ENCODE peak calls at places on chromosomes 3 and 15, in six cellular contexts. One of them, this sample, is unnamed.

GRCh38 chr3:9913601-9914000 is 3.3 kb upstream of the IL17RC start:
- DNase-seq in uterus: no peak
- DNase-seq in HFFc6: no peak
- DNase-seq in foreskin fibroblast: no peak
- DNase-seq in H9: no peak
- DNase-seq in IMR-90: no peak
- DNase-seq in this sample: no peak

GRCh38 chr3:129063841-129064482 is 3.4 kb downstream of the GP9 start:
- DNase-seq in uterus: no peak
- DNase-seq in HFFc6: no peak
- DNase-seq in foreskin fibroblast: no peak
- DNase-seq in H9: no peak
- DNase-seq in IMR-90: no peak
- DNase-seq in this sample: no peak

GRCh38 chr3:5634411-5634810 is 446.9 kb downstream of the EDEM1 start:
- DNase-seq in uterus: no peak
- DNase-seq in HFFc6: no peak
- DNase-seq in foreskin fibroblast: no peak
- DNase-seq in H9: peak; percentile 34
- DNase-seq in IMR-90: no peak
- DNase-seq in this sample: no peak

GRCh38 chr15:31396881-31397560 is 70.4 kb downstream of the KLF13 start:
- DNase-seq in uterus: peak; percentile 81
- DNase-seq in HFFc6: peak; percentile 52
- DNase-seq in foreskin fibroblast: peak; percentile 79
- DNase-seq in H9: peak; percentile 98
- DNase-seq in IMR-90: peak; percentile 26
- DNase-seq in this sample: peak; percentile 83

GRCh38 chr15:96270581-96271172 is 59.8 kb upstream of the NR2F2 start:
- DNase-seq in uterus: no peak
- DNase-seq in HFFc6: peak; percentile 30
- DNase-seq in foreskin fibroblast: peak; percentile 72
- DNase-seq in H9: no peak
- DNase-seq in IMR-90: peak; percentile 79
- DNase-seq in this sample: peak; percentile 56

GRCh38 chr3:194070634-194071409 is 65.1 kb upstream of the HES1 start:
- DNase-seq in uterus: peak; percentile 73
- DNase-seq in HFFc6: peak; percentile 81
- DNase-seq in foreskin fibroblast: peak; percentile 76
- DNase-seq in H9: peak; percentile 66
- DNase-seq in IMR-90: peak; percentile 87
- DNase-seq in this sample: peak; percentile 76

GRCh38 chr15:96054029-96054428 is 276.5 kb upstream of the NR2F2 start:
- DNase-seq in uterus: no peak
- DNase-seq in HFFc6: no peak
- DNase-seq in foreskin fibroblast: no peak
- DNase-seq in H9: no peak
- DNase-seq in IMR-90: no peak
- DNase-seq in this sample: no peak

GRCh38 chr15:81337713-81338157 is 13.8 kb upstream of the STARD5 start:
- DNase-seq in uterus: peak; percentile 52
- DNase-seq in HFFc6: no peak
- DNase-seq in foreskin fibroblast: no peak
- DNase-seq in H9: no peak
- DNase-seq in IMR-90: no peak
- DNase-seq in this sample: peak; percentile 29

GRCh38 chr3:114350271-114350670 is 56.4 kb downstream of the TIGIT start:
- DNase-seq in uterus: no peak
- DNase-seq in HFFc6: no peak
- DNase-seq in foreskin fibroblast: no peak
- DNase-seq in H9: no peak
- DNase-seq in IMR-90: no peak
- DNase-seq in this sample: no peak

GRCh38 chr15:63908281-63908680 is 74.5 kb upstream of the HERC1 start:
- DNase-seq in uterus: no peak
- DNase-seq in HFFc6: no peak
- DNase-seq in foreskin fibroblast: no peak
- DNase-seq in H9: no peak
- DNase-seq in IMR-90: no peak
- DNase-seq in this sample: no peak

GRCh38 chr15:68637755-68638405 is 59.1 kb downstream of the CORO2B start:
- DNase-seq in uterus: peak; percentile 83
- DNase-seq in HFFc6: no peak
- DNase-seq in foreskin fibroblast: peak; percentile 92
- DNase-seq in H9: no peak
- DNase-seq in IMR-90: peak; percentile 48
- DNase-seq in this sample: peak; percentile 93

GRCh38 chr15:58115692-58116091 is 22.5 kb upstream of the AQP9 start:
- DNase-seq in uterus: no peak
- DNase-seq in HFFc6: peak; percentile 5
- DNase-seq in foreskin fibroblast: no peak
- DNase-seq in H9: no peak
- DNase-seq in IMR-90: no peak
- DNase-seq in this sample: peak; percentile 54

GRCh38 chr15:67479781-67480180 is 41.1 kb upstream of the C15orf61 start:
- DNase-seq in uterus: no peak
- DNase-seq in HFFc6: no peak
- DNase-seq in foreskin fibroblast: peak; percentile 48
- DNase-seq in H9: no peak
- DNase-seq in IMR-90: peak; percentile 52
- DNase-seq in this sample: peak; percentile 25

GRCh38 chr3:69855436-69856162 is 116.3 kb downstream of the MITF start:
- DNase-seq in uterus: no peak
- DNase-seq in HFFc6: no peak
- DNase-seq in foreskin fibroblast: no peak
- DNase-seq in H9: no peak
- DNase-seq in IMR-90: peak; percentile 64
- DNase-seq in this sample: peak; percentile 57

GRCh38 chr3:32148356-32148755 is 41.9 kb downstream of the GPD1L start:
- DNase-seq in uterus: no peak
- DNase-seq in HFFc6: no peak
- DNase-seq in foreskin fibroblast: peak; percentile 6
- DNase-seq in H9: no peak
- DNase-seq in IMR-90: no peak
- DNase-seq in this sample: no peak

GRCh38 chr3:194277547-194278091 is 73.5 kb downstream of the CPN2 start:
- DNase-seq in uterus: peak; percentile 86
- DNase-seq in HFFc6: no peak
- DNase-seq in foreskin fibroblast: no peak
- DNase-seq in H9: peak; percentile 32
- DNase-seq in IMR-90: peak; percentile 33
- DNase-seq in this sample: peak; percentile 89

GRCh38 chr3:117059054-117059989 is 349.7 kb downstream of the TUSC7 start:
- DNase-seq in uterus: no peak
- DNase-seq in HFFc6: peak; percentile 14
- DNase-seq in foreskin fibroblast: peak; percentile 16
- DNase-seq in H9: no peak
- DNase-seq in IMR-90: peak; percentile 46
- DNase-seq in this sample: peak; percentile 36

GRCh38 chr3:185089343-185089742 is 63.5 kb downstream of the C3orf70 start:
- DNase-seq in uterus: no peak
- DNase-seq in HFFc6: peak; percentile 37
- DNase-seq in foreskin fibroblast: peak; percentile 16
- DNase-seq in H9: no peak
- DNase-seq in IMR-90: peak; percentile 57
- DNase-seq in this sample: no peak

GRCh38 chr3:139310474-139310933 is 33.3 kb upstream of the MRPS22 start:
- DNase-seq in uterus: peak; percentile 20
- DNase-seq in HFFc6: peak; percentile 96
- DNase-seq in foreskin fibroblast: peak; percentile 94
- DNase-seq in H9: no peak
- DNase-seq in IMR-90: peak; percentile 92
- DNase-seq in this sample: peak; percentile 87

GRCh38 chr15:89494941-89495637 is 1.3 kb downstream of the RHCG start:
- DNase-seq in uterus: no peak
- DNase-seq in HFFc6: no peak
- DNase-seq in foreskin fibroblast: no peak
- DNase-seq in H9: peak; percentile 51
- DNase-seq in IMR-90: no peak
- DNase-seq in this sample: peak; percentile 16

GRCh38 chr3:116453676-116454346 is 8.5 kb upstream of the LSAMP start:
- DNase-seq in uterus: no peak
- DNase-seq in HFFc6: no peak
- DNase-seq in foreskin fibroblast: no peak
- DNase-seq in H9: no peak
- DNase-seq in IMR-90: peak; percentile 30
- DNase-seq in this sample: peak; percentile 43

GRCh38 chr15:91318976-91319714 is 219.1 kb downstream of the SV2B start:
- DNase-seq in uterus: no peak
- DNase-seq in HFFc6: no peak
- DNase-seq in foreskin fibroblast: no peak
- DNase-seq in H9: no peak
- DNase-seq in IMR-90: no peak
- DNase-seq in this sample: no peak

GRCh38 chr15:81297147-81297572 is 26.8 kb downstream of the STARD5 start:
- DNase-seq in uterus: no peak
- DNase-seq in HFFc6: peak; percentile 29
- DNase-seq in foreskin fibroblast: no peak
- DNase-seq in H9: no peak
- DNase-seq in IMR-90: peak; percentile 24
- DNase-seq in this sample: peak; percentile 68

GRCh38 chr15:67967871-67968423 is 86.2 kb upstream of the PIAS1 start:
- DNase-seq in uterus: peak; percentile 84
- DNase-seq in HFFc6: peak; percentile 45
- DNase-seq in foreskin fibroblast: peak; percentile 34
- DNase-seq in H9: peak; percentile 82
- DNase-seq in IMR-90: peak; percentile 47
- DNase-seq in this sample: peak; percentile 53

GRCh38 chr15:79595995-79596622 is 164.0 kb downstream of the MINAR1 start:
- DNase-seq in uterus: no peak
- DNase-seq in HFFc6: peak; percentile 65
- DNase-seq in foreskin fibroblast: no peak
- DNase-seq in H9: peak; percentile 93
- DNase-seq in IMR-90: peak; percentile 74
- DNase-seq in this sample: peak; percentile 71

GRCh38 chr3:61584494-61584893 is 23.1 kb downstream of the PTPRG start:
- DNase-seq in uterus: no peak
- DNase-seq in HFFc6: peak; percentile 46
- DNase-seq in foreskin fibroblast: no peak
- DNase-seq in H9: no peak
- DNase-seq in IMR-90: no peak
- DNase-seq in this sample: no peak

GRCh38 chr3:110166791-110167190 is 829.4 kb upstream of the DPPA4 start:
- DNase-seq in uterus: no peak
- DNase-seq in HFFc6: no peak
- DNase-seq in foreskin fibroblast: no peak
- DNase-seq in H9: no peak
- DNase-seq in IMR-90: no peak
- DNase-seq in this sample: no peak

GRCh38 chr15:71565636-71566160 is 244.7 kb upstream of the NR2E3 start:
- DNase-seq in uterus: no peak
- DNase-seq in HFFc6: no peak
- DNase-seq in foreskin fibroblast: no peak
- DNase-seq in H9: no peak
- DNase-seq in IMR-90: no peak
- DNase-seq in this sample: no peak

GRCh38 chr3:27319847-27320526 is 49.2 kb downstream of the NEK10 start:
- DNase-seq in uterus: peak; percentile 16
- DNase-seq in HFFc6: no peak
- DNase-seq in foreskin fibroblast: no peak
- DNase-seq in H9: no peak
- DNase-seq in IMR-90: no peak
- DNase-seq in this sample: peak; percentile 42

GRCh38 chr3:169334994-169335393 is 328.5 kb downstream of the MECOM start:
- DNase-seq in uterus: no peak
- DNase-seq in HFFc6: no peak
- DNase-seq in foreskin fibroblast: no peak
- DNase-seq in H9: no peak
- DNase-seq in IMR-90: peak; percentile 18
- DNase-seq in this sample: peak; percentile 53

GRCh38 chr3:194985031-194985578 is 285.9 kb downstream of the XXYLT1 start:
- DNase-seq in uterus: peak; percentile 54
- DNase-seq in HFFc6: peak; percentile 30
- DNase-seq in foreskin fibroblast: peak; percentile 37
- DNase-seq in H9: peak; percentile 94
- DNase-seq in IMR-90: peak; percentile 47
- DNase-seq in this sample: peak; percentile 77

GRCh38 chr3:155664922-155665695 is 79.8 kb downstream of the PLCH1 start:
- DNase-seq in uterus: peak; percentile 64
- DNase-seq in HFFc6: peak; percentile 84
- DNase-seq in foreskin fibroblast: peak; percentile 88
- DNase-seq in H9: no peak
- DNase-seq in IMR-90: peak; percentile 69
- DNase-seq in this sample: peak; percentile 96
- TF ChIP-seq CTCF in uterus: no peak
- TF ChIP-seq CTCF in HFFc6: no peak
- TF ChIP-seq CTCF in foreskin fibroblast: no peak
- TF ChIP-seq CTCF in H9: no peak
- TF ChIP-seq CTCF in IMR-90: no peak
- TF ChIP-seq CTCF in this sample: no peak

GRCh38 chr3:177802151-177802900 is 605.0 kb upstream of the TBL1XR1 start:
- DNase-seq in uterus: no peak
- DNase-seq in HFFc6: peak; percentile 34
- DNase-seq in foreskin fibroblast: peak; percentile 32
- DNase-seq in H9: no peak
- DNase-seq in IMR-90: peak; percentile 61
- DNase-seq in this sample: no peak
- TF ChIP-seq CTCF in uterus: no peak
- TF ChIP-seq CTCF in HFFc6: no peak
- TF ChIP-seq CTCF in foreskin fibroblast: no peak
- TF ChIP-seq CTCF in H9: no peak
- TF ChIP-seq CTCF in IMR-90: no peak
- TF ChIP-seq CTCF in this sample: no peak

DNA sequence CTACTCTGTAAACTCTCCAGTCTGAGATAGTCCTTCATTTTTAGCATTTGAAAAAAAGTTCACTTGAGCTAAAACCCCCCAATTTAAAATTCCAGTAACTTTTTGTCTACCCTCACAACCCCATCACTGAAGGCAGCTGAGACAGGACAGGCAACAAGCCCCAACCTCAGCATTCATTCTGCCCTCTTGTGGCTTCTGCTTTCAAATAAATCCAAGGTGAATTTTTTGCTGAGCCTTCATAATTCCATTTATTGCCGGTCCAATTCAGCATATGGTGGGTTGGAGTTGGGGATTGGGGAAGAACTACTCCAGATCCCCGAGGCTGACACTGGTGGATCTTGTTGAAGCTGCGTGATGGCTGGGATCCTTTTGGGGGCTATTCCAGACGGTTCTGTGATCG is 88.4 kb upstream of the THRB start:
- DNase-seq in uterus: no peak
- DNase-seq in HFFc6: no peak
- DNase-seq in foreskin fibroblast: no peak
- DNase-seq in H9: no peak
- DNase-seq in IMR-90: no peak
- DNase-seq in this sample: peak; percentile 16
- TF ChIP-seq CTCF in uterus: no peak
- TF ChIP-seq CTCF in HFFc6: no peak
- TF ChIP-seq CTCF in foreskin fibroblast: no peak
- TF ChIP-seq CTCF in H9: peak; percentile 53
- TF ChIP-seq CTCF in IMR-90: no peak
- TF ChIP-seq CTCF in this sample: no peak

DNA sequence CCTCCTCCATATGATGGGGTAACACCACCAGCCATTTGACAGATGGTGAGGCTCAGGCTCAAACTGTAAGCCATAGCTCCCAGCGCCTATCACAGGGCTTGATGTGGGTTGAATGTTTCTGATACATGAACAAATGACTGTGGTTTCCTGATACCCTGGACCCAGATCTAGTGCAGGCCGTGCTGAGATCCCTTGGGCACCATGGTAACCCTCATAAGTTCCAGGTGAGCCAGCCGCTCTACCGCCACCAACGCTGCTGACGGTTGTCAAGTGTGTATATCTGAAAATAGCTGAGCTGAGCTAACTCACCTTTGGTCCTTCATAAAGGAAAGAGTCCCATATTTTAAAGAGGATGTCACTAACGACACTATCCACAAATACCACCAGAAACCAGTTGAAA is 74.5 kb downstream of the TBC1D2B start:
- DNase-seq in uterus: no peak
- DNase-seq in HFFc6: no peak
- DNase-seq in foreskin fibroblast: no peak
- DNase-seq in H9: no peak
- DNase-seq in IMR-90: no peak
- DNase-seq in this sample: no peak
- TF ChIP-seq CTCF in uterus: no peak
- TF ChIP-seq CTCF in HFFc6: no peak
- TF ChIP-seq CTCF in foreskin fibroblast: no peak
- TF ChIP-seq CTCF in H9: no peak
- TF ChIP-seq CTCF in IMR-90: no peak
- TF ChIP-seq CTCF in this sample: no peak

This sample was measured in fibroblast of the aortic adventitia.